ENCODE peak calls at places on chromosomes 1 and 21, in ten cellular contexts. X, E, D, J, N, Q, W, C, T and Y are unnamed samples.

GRCh38 chr1:107786214-107786842 is 178.7 kb downstream of the VAV3 start:
- DNase-seq in X (no peak), E (no peak), D (no peak), J (no peak), N (no peak), Q (no peak), W (no peak), C (no peak), T (no peak), Y (no peak)

GRCh38 chr21:46390603-46391545 is 66.9 kb downstream of the PCNT start:
- DNase-seq in X (no peak), E (no peak), D (no peak), J (no peak), N (no peak), Q (no peak), W (no peak), C (no peak), T (no peak), Y (no peak)

GRCh38 chr21:17370750-17371325 is 142.0 kb upstream of the CXADR start:
- DNase-seq in X (no peak), E (no peak), D (no peak), J (no peak), N (no peak), Q (no peak), W (no peak), C (no peak), T (no peak), Y (no peak)

GRCh38 chr1:162380061-162380846 is 1.3 kb upstream of the C1orf226 start:
- DNase-seq in X (no peak), E (no peak), D (no peak), J (no peak), N (no peak), Q (no peak), W (no peak), C (no peak), T (no peak), Y (peak)

GRCh38 chr21:17988038-17988437 is 168.9 kb upstream of the C21orf91 start:
- DNase-seq in X (no peak), E (no peak), D (no peak), J (no peak), N (no peak), Q (no peak), W (no peak), C (no peak), T (no peak), Y (no peak)

GRCh38 chr1:150406483-150406882 is 42.5 kb downstream of the RPRD2 start:
- DNase-seq in X (no peak), E (no peak), D (no peak), J (no peak), N (no peak), Q (no peak), W (no peak), C (no peak), T (no peak), Y (no peak)

GRCh38 chr1:198261886-198262285 is 105.1 kb downstream of the NEK7 start:
- DNase-seq in X (no peak), E (no peak), D (no peak), J (no peak), N (no peak), Q (no peak), W (no peak), C (no peak), T (no peak), Y (no peak)

GRCh38 chr1:213796525-213796924 is 191.2 kb upstream of the PROX1 start:
- DNase-seq in X (no peak), E (no peak), D (no peak), J (no peak), N (no peak), Q (no peak), W (no peak), C (no peak), T (no peak), Y (no peak)

GRCh38 chr1:66927528-66927927 is 2.7 kb downstream of the MIER1 start:
- DNase-seq in X (no peak), E (no peak), D (no peak), J (no peak), N (no peak), Q (no peak), W (no peak), C (no peak), T (no peak), Y (no peak)

GRCh38 chr1:62481681-62482080 is 44.8 kb downstream of the USP1 start:
- DNase-seq in X (no peak), E (no peak), D (peak), J (no peak), N (no peak), Q (no peak), W (no peak), C (no peak), T (no peak), Y (no peak)

GRCh38 chr1:211870156-211870555 is 39.6 kb upstream of the LPGAT1 start:
- DNase-seq in X (no peak), E (no peak), D (no peak), J (no peak), N (no peak), Q (no peak), W (no peak), C (no peak), T (no peak), Y (no peak)

GRCh38 chr1:53740621-53741105 is 1.7 kb upstream of the GLIS1 start:
- DNase-seq in X (peak), E (no peak), D (peak), J (no peak), N (no peak), Q (no peak), W (no peak), C (no peak), T (no peak), Y (no peak)

GRCh38 chr1:2861988-2862430 is 60.5 kb upstream of the TTC34 start:
- DNase-seq in X (no peak), E (peak), D (no peak), J (no peak), N (no peak), Q (no peak), W (no peak), C (no peak), T (no peak), Y (no peak)
- TF ChIP-seq CTCF in X (no peak), E (no peak), D (no peak), J (no peak), N (no peak), Q (no peak), W (no peak), C (no peak), T (no peak), Y (no peak)

GRCh38 chr1:235328271-235329138 is at the start of gene GGPS1:
- DNase-seq in X (peak), E (peak), D (peak), J (peak), N (peak), Q (peak), W (peak), C (peak), T (peak), Y (peak)

GRCh38 chr1:235326719-235327558 is 1.0 kb downstream of the ARID4B start:
- DNase-seq in X (peak), E (peak), D (no peak), J (peak), N (peak), Q (peak), W (peak), C (no peak), T (peak), Y (peak)

GRCh38 chr1:235329139-235329808 is 904 bp downstream of the GGPS1 start:
- DNase-seq in X (no peak), E (no peak), D (peak), J (no peak), N (peak), Q (peak), W (no peak), C (no peak), T (no peak), Y (peak)

GRCh38 chr1:235325854-235326253 is 2.1 kb downstream of the ARID4B start:
- DNase-seq in X (no peak), E (no peak), D (no peak), J (no peak), N (no peak), Q (no peak), W (no peak), C (no peak), T (no peak), Y (no peak)

GRCh38 chr1:235327559-235328270 is at the start of gene ARID4B:
- DNase-seq in X (no peak), E (peak), D (no peak), J (no peak), N (no peak), Q (no peak), W (peak), C (peak), T (peak), Y (no peak)
- TF ChIP-seq POLR2A in X (peak), E (peak), D (no peak), J (peak), N (peak), Q (peak), W (peak), C (peak), T (peak), Y (peak)

GRCh38 chr1:64050601-64051000 is 152.8 kb upstream of the UBE2U start:
- DNase-seq in X (no peak), E (no peak), D (no peak), J (no peak), N (no peak), Q (no peak), W (no peak), C (no peak), T (no peak), Y (no peak)
- H3K27ac ChIP-seq in X (no peak), E (no peak), D (no peak), J (no peak), N (no peak), Q (no peak), W (no peak), C (no peak), T (no peak), Y (no peak)

GRCh38 chr1:64745181-64745985 is 508 bp downstream of the RAVER2 start:
- DNase-seq in X (peak), E (no peak), D (no peak), J (peak), N (no peak), Q (peak), W (peak), C (no peak), T (no peak), Y (peak)

GRCh38 chr1:64748222-64748621 is 3.3 kb downstream of the RAVER2 start:
- DNase-seq in X (no peak), E (no peak), D (no peak), J (no peak), N (no peak), Q (no peak), W (no peak), C (no peak), T (no peak), Y (no peak)

GRCh38 chr1:64745986-64746940 is 1.4 kb downstream of the RAVER2 start:
- DNase-seq in X (no peak), E (peak), D (peak), J (no peak), N (no peak), Q (no peak), W (no peak), C (no peak), T (no peak), Y (no peak)

GRCh38 chr1:64743954-64744491 is 852 bp upstream of the RAVER2 start:
- DNase-seq in X (no peak), E (no peak), D (no peak), J (no peak), N (no peak), Q (no peak), W (no peak), C (no peak), T (no peak), Y (no peak)

GRCh38 chr1:64744492-64745180 is at the start of gene RAVER2:
- DNase-seq in X (peak), E (peak), D (peak), J (peak), N (no peak), Q (peak), W (peak), C (peak), T (peak), Y (peak)
- TF ChIP-seq CTCF in X (peak), E (peak), D (no peak), J (peak), N (no peak), Q (peak), W (peak), C (peak), T (peak), Y (peak)

DNA sequence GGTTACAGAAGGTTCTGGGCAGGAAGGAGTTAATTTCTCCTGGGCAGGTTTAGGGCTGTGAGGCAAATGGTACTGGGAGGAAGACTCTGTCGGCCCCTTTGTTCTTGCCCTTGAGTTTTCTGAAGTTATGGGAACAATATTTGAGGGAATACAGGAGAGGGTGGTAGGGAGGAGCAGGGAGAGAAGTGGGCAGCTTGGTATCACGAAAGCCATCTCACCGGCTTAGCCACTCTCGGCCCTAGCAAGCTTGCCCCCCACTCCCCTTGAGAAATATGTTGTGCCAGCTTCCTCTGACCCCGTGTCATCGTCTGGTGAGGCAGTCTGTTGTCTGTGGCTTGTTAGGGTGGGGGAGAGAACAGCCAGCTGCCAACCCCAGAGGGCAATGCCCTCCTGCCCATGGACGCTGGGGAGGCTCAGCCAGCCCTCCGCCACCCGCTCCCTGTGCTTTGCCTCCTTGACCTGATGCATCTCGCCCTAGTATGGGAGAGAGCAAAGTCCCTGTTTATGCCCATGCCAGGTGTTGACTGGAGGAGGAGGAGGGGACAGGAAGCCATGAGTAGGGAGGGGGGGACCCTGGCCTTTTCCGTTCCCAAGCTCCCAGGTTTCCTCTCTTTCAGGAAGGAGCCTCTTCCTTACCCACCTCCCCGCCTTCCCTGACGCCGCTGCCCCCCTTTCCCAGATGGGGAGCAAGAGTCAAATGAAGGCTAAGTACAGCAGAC is 1.2 kb downstream of the EFNA1 start:
- DNase-seq in X (peak), E (peak), D (no peak), J (peak), N (no peak), Q (peak), W (no peak), C (no peak), T (peak), Y (no peak)
- TF ChIP-seq POLR2A in X (no peak), E (peak), D (no peak), J (no peak), N (no peak), Q (peak), W (no peak), C (peak), T (peak), Y (no peak)

DNA sequence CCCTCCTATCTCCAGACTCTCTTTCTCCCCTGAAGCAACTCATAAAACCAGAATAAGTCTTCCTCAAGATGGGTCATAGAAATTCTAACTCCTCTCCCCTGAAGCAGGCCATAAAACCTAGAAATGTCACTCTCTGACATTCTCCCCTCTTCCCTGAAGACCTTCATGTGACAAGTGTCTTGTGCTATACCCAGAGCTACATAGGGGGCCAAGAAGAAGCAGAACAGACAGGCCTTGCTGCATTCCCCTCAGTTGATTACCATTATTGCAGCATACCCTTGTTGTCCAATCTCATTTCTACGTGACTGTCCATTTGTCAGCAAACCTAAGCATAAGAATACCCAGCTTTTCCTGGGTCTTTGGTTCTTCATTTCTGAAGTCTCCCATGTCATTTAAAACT is 39.6 kb upstream of the ZNF326 start:
- DNase-seq in X (no peak), E (no peak), D (no peak), J (no peak), N (no peak), Q (no peak), W (no peak), C (no peak), T (no peak), Y (no peak)
- H3K27ac ChIP-seq in X (no peak), E (no peak), D (no peak), J (no peak), N (no peak), Q (no peak), W (peak), C (no peak), T (no peak), Y (no peak)

GRCh38 chr1:40802078-40803075 is 18.8 kb downstream of the KCNQ4 start:
- DNase-seq in X (peak), E (peak), D (peak), J (peak), N (no peak), Q (peak), W (peak), C (peak), T (peak), Y (peak)
- TF ChIP-seq CTCF in X (no peak), E (no peak), D (no peak), J (no peak), N (no peak), Q (no peak), W (no peak), C (no peak), T (no peak), Y (no peak)

DNA sequence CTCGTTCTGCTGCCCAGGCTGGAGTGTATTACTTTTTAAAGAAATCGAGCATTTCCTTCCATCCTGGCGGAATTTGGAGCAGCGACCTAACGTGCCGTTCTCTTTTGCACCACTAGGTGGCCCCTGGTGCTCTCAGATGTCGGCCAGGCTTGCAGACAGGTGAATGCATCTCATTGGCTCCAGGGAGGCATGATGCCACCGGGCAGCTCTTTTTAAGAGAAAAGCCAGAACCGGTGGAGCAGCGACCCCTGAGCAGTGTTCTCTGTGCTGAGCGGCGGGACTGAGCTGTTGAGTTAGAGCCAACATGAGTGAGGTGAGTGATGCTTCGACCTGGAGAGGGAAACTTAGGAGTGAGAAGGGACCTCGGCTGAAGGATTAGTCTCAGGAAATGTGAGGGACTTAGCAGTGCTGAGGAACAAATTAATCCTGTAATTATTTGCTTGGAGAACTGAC is at the start of gene PCP4:
- DNase-seq in X (peak), E (peak), D (no peak), J (no peak), N (no peak), Q (peak), W (peak), C (no peak), T (peak), Y (peak)
- TF ChIP-seq POLR2A in X (no peak), E (no peak), D (no peak), J (no peak), N (no peak), Q (no peak), W (no peak), C (no peak), T (no peak), Y (no peak)

GRCh38 chr1:171441278-171441677 is 44.1 kb upstream of the PRRC2C start:
- DNase-seq in X (no peak), E (no peak), D (peak), J (peak), N (no peak), Q (no peak), W (no peak), C (no peak), T (no peak), Y (no peak)
- H3K27ac ChIP-seq in X (no peak), E (no peak), D (no peak), J (peak), N (no peak), Q (no peak), W (peak), C (no peak), T (no peak), Y (no peak)

GRCh38 chr1:100543640-100544039 is 5.7 kb downstream of the GPR88 start:
- DNase-seq in X (peak), E (no peak), D (no peak), J (no peak), N (no peak), Q (no peak), W (no peak), C (no peak), T (no peak), Y (no peak)
- TF ChIP-seq CTCF in X (peak), E (no peak), D (peak), J (no peak), N (peak), Q (no peak), W (peak), C (no peak), T (peak), Y (no peak)